ENCODE peak calls at places on chromosomes 7 and 10, in ten cellular contexts. F is coronary artery; U is Panc1; W is astrocyte; D is activated CD8-positive, alpha-beta T cell treated with anti-CD3 and anti-CD28 coated beads for 36 hours; P is AML-193; K is Right ventricle myocardium superior; R is RPMI7951; B is nephron progenitor cell; G is pancreas. Z is an unnamed sample.

GRCh38 chr10:115844592-115844991 is 428.4 kb downstream of the GFRA1 start:
- DNase-seq in F (no peak), U (no peak), W (peak), D (no peak), P (no peak), K (no peak), R (no peak), B (no peak), G (no peak), Z (no peak)

GRCh38 chr10:86734209-86734988 is 22.0 kb upstream of the BMPR1A start:
- DNase-seq in F (no peak), U (no peak), W (no peak), D (no peak), P (no peak), K (no peak), R (no peak), B (no peak), G (no peak), Z (peak)

GRCh38 chr10:52216852-52217251 is 97.2 kb upstream of the DKK1 start:
- DNase-seq in F (no peak), U (no peak), W (peak), D (no peak), P (no peak), K (no peak), R (peak), B (peak), G (no peak), Z (no peak)

GRCh38 chr7:30353532-30353931 is 69.1 kb downstream of the ZNRF2 start:
- DNase-seq in F (no peak), U (no peak), W (no peak), D (no peak), P (no peak), K (no peak), R (no peak), B (no peak), G (no peak), Z (no peak)

GRCh38 chr10:76883596-76883995 is 754.0 kb downstream of the KCNMA1 start:
- DNase-seq in F (no peak), U (no peak), W (no peak), D (no peak), P (peak), K (no peak), R (no peak), B (no peak), G (no peak), Z (no peak)

GRCh38 chr10:85849315-85849714 is 517.3 kb downstream of the GRID1 start:
- DNase-seq in F (peak), U (no peak), W (no peak), D (no peak), P (no peak), K (no peak), R (no peak), B (no peak), G (no peak), Z (no peak)

GRCh38 chr10:78004215-78005026 is 24.9 kb downstream of the POLR3A start:
- DNase-seq in F (no peak), U (no peak), W (no peak), D (no peak), P (no peak), K (no peak), R (no peak), B (no peak), G (no peak), Z (no peak)

GRCh38 chr7:4738711-4739527 is 36.5 kb upstream of the AP5Z1 start:
- DNase-seq in F (peak), U (peak), W (peak), D (peak), P (no peak), K (no peak), R (peak), B (peak), G (no peak), Z (no peak)

GRCh38 chr10:34313353-34313752 is 501.7 kb downstream of the PARD3 start:
- DNase-seq in F (no peak), U (no peak), W (no peak), D (no peak), P (no peak), K (no peak), R (no peak), B (no peak), G (no peak), Z (no peak)

GRCh38 chr7:82335927-82336326 is 107.7 kb downstream of the CACNA2D1 start:
- DNase-seq in F (no peak), U (no peak), W (peak), D (no peak), P (no peak), K (no peak), R (peak), B (no peak), G (no peak), Z (no peak)

GRCh38 chr10:60905580-60905979 is 38.4 kb downstream of the RHOBTB1 start:
- DNase-seq in F (peak), U (no peak), W (peak), D (no peak), P (no peak), K (peak), R (no peak), B (no peak), G (no peak), Z (no peak)

GRCh38 chr10:76282122-76283030 is 851.0 kb downstream of the LRMDA start:
- DNase-seq in F (no peak), U (no peak), W (peak), D (no peak), P (no peak), K (no peak), R (no peak), B (no peak), G (no peak), Z (no peak)

GRCh38 chr7:121752706-121753105 is 120.3 kb upstream of the PTPRZ1 start:
- DNase-seq in F (no peak), U (peak), W (peak), D (no peak), P (peak), K (no peak), R (peak), B (no peak), G (no peak), Z (no peak)

GRCh38 chr10:122374859-122375721 is 582 bp downstream of the PLEKHA1 start:
- DNase-seq in F (peak), U (no peak), W (peak), D (peak), P (no peak), K (peak), R (peak), B (peak), G (peak), Z (no peak)

GRCh38 chr10:35050556-35050955 is 39.6 kb downstream of the CUL2 start:
- DNase-seq in F (no peak), U (no peak), W (no peak), D (no peak), P (no peak), K (no peak), R (no peak), B (no peak), G (no peak), Z (no peak)

GRCh38 chr10:101607124-101607523 is 19.0 kb downstream of the DPCD start:
- DNase-seq in F (no peak), U (no peak), W (no peak), D (no peak), P (no peak), K (no peak), R (no peak), B (no peak), G (no peak), Z (no peak)

GRCh38 chr7:101426303-101427011 is 63.8 kb downstream of the COL26A1 start:
- DNase-seq in F (no peak), U (no peak), W (no peak), D (no peak), P (no peak), K (no peak), R (no peak), B (no peak), G (no peak), Z (no peak)

GRCh38 chr7:44967571-44968446 is 11.0 kb downstream of the MYO1G start:
- DNase-seq in F (peak), U (no peak), W (no peak), D (peak), P (no peak), K (peak), R (peak), B (peak), G (no peak), Z (no peak)

GRCh38 chr10:104255244-104255981 is 721 bp downstream of the GSTO1 start:
- DNase-seq in F (no peak), U (no peak), W (peak), D (no peak), P (peak), K (no peak), R (peak), B (no peak), G (no peak), Z (no peak)

GRCh38 chr10:81876253-81876731 is 1.3 kb downstream of the NRG3 start:
- DNase-seq in F (no peak), U (no peak), W (no peak), D (no peak), P (no peak), K (no peak), R (no peak), B (peak), G (no peak), Z (no peak)

GRCh38 chr7:114944742-114945625 is 23.1 kb downstream of the MDFIC start:
- DNase-seq in F (peak), U (no peak), W (peak), D (no peak), P (no peak), K (peak), R (no peak), B (peak), G (no peak), Z (no peak)

GRCh38 chr7:36605261-36605660 is 119.0 kb downstream of the AOAH start:
- DNase-seq in F (no peak), U (no peak), W (peak), D (no peak), P (no peak), K (no peak), R (no peak), B (no peak), G (no peak), Z (no peak)

GRCh38 chr10:50594012-50594411 is 29.7 kb downstream of the SGMS1 start:
- DNase-seq in F (no peak), U (peak), W (peak), D (peak), P (no peak), K (no peak), R (peak), B (no peak), G (no peak), Z (no peak)

GRCh38 chr10:94549221-94549620 is 3.6 kb downstream of the HELLS start:
- DNase-seq in F (no peak), U (no peak), W (no peak), D (no peak), P (no peak), K (no peak), R (no peak), B (no peak), G (no peak), Z (no peak)

GRCh38 chr10:132710746-132711617 is 75.0 kb downstream of the NKX6-2 start:
- DNase-seq in F (no peak), U (no peak), W (no peak), D (no peak), P (no peak), K (peak), R (no peak), B (peak), G (peak), Z (no peak)

GRCh38 chr7:102404005-102404861 is 8.1 kb downstream of the PRKRIP1 start:
- DNase-seq in F (no peak), U (peak), W (peak), D (peak), P (peak), K (no peak), R (peak), B (peak), G (no peak), Z (no peak)